ENCODE peak calls at places on chromosome 18, in ten cellular contexts. E is GM23248, Y is fibroblast of lung, M is HCT116, G is testis, R is A549, H is WERI-Rb-1, F is MM.1S, U is cardiac muscle cell, V is dorsolateral prefrontal cortex. D is an unnamed sample.

GRCh38 chr18:6920099-6920955 is 190.8 kb downstream of the ARHGAP28 start:
- DNase-seq in U (peak; percentile 73), Y (peak; percentile 79), M (no peak), V (no peak), G (peak; percentile 82), R (peak; percentile 13), F (peak; percentile 36), E (peak; percentile 74), H (peak; percentile 77), D (peak; percentile 37)

GRCh38 chr18:75127143-75128021 is 81.6 kb downstream of the PTGR3 start:
- DNase-seq in M (no peak), F (no peak), R (no peak), G (no peak), V (no peak), H (peak; percentile 13), Y (no peak), E (no peak), U (peak; percentile 38), D (no peak)

GRCh38 chr18:78228974-78229373 is 750.6 kb upstream of the SALL3 start:
- DNase-seq in R (no peak), G (no peak), E (no peak), F (no peak), Y (no peak), V (no peak), H (no peak), M (no peak), U (no peak), D (no peak)

GRCh38 chr18:9587924-9588323 is 26.4 kb downstream of the PPP4R1 start:
- DNase-seq in Y (no peak), V (no peak), H (no peak), F (no peak), R (no peak), M (no peak), G (no peak), U (no peak), E (no peak), D (no peak)

GRCh38 chr18:34223893-34224422 is 755 bp downstream of the NOL4 start:
- DNase-seq in E (peak; percentile 3), R (no peak), H (no peak), V (no peak), U (no peak), Y (no peak), F (no peak), M (no peak), G (no peak), D (no peak)

GRCh38 chr18:72107647-72108046 is 436.5 kb downstream of the CBLN2 start:
- DNase-seq in G (no peak), E (no peak), Y (peak; percentile 4), R (no peak), H (no peak), M (no peak), F (no peak), V (no peak), U (peak; percentile 4), D (no peak)

GRCh38 chr18:70221911-70222278 is 16.4 kb upstream of the RTTN start:
- DNase-seq in Y (no peak), E (no peak), F (no peak), R (no peak), H (no peak), U (no peak), G (no peak), M (no peak), V (no peak), D (no peak)

GRCh38 chr18:57794951-57795728 is 8.0 kb downstream of the ATP8B1 start:
- DNase-seq in M (no peak), U (no peak), R (no peak), F (no peak), G (no peak), E (no peak), Y (no peak), V (no peak), H (no peak), D (no peak)

GRCh38 chr18:80196528-80197320 is 50.6 kb downstream of the PARD6G start:
- DNase-seq in V (no peak), E (peak; percentile 23), G (no peak), F (no peak), R (no peak), Y (peak; percentile 41), U (no peak), M (no peak), H (no peak), D (no peak)

GRCh38 chr18:79846936-79847557 is 49.3 kb downstream of the KCNG2 start:
- DNase-seq in Y (no peak), R (no peak), V (peak; percentile 12), U (no peak), F (no peak), H (no peak), E (peak; percentile 18), G (peak; percentile 13), M (no peak), D (no peak)

GRCh38 chr18:78918707-78919106 is 60.9 kb upstream of the SALL3 start:
- DNase-seq in R (no peak), V (no peak), U (no peak), M (no peak), E (no peak), G (no peak), F (no peak), H (no peak), Y (no peak), D (no peak)

GRCh38 chr18:76471593-76471992 is 23.4 kb downstream of the ZNF516 start:
- DNase-seq in F (no peak), R (no peak), Y (no peak), G (no peak), H (no peak), V (no peak), M (no peak), U (no peak), E (no peak), D (no peak)

DNA sequence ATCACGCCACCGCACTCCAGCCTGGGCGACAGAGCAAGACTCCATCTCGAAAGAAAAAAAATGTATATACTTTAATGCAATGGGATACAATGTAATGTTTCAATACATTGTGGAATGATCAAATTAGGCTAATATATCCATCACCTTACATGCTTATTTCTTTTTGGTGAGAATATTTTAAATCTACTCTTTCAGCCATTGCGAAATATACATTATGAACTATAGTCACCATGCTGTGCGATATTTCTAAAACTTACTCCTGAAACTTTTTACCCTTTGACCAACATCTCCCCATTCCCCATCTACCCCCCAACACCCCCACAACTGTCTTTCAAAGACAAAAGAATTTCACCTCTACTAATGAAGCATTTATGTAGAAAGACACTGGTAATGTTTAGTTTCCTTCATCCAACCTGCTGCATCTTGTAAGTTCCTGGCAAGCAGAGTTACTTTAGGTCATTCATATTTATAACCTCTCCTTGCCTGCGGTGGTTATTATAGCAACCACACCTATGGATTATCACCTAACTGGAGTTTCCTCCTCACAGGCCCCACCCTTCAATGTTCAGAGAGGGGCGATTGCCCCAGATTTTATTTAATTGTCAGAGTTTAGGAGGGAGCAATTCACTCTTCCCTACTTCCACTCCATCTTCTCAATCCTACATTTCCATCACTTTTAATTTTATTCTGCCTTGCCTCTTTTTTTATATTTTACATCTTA is 1.2 kb upstream of the ME2 start:
- DNase-seq in H (no peak), V (no peak), Y (no peak), G (no peak), M (no peak), E (no peak), U (no peak), R (no peak), F (no peak), D (no peak)
- H3K27ac ChIP-seq in H (no peak overlapping the region), V (peak overlapping the region; percentile 88), Y (peak overlapping the region; percentile 91), G (peak overlapping the region; percentile 92), M (no peak overlapping the region), E (peak overlapping the region; percentile 64), U (no peak overlapping the region), R (peak overlapping the region; percentile 100), F (no peak overlapping the region), D (peak overlapping the region; percentile 90)

GRCh38 chr18:12048010-12048826 is 45.4 kb upstream of the ANKRD62 start:
- DNase-seq in V (no peak), Y (no peak), E (peak; percentile 51), M (no peak), G (no peak), H (no peak), F (no peak), R (no peak), U (no peak), D (no peak)
- H3K27ac ChIP-seq in V (no peak overlapping the region), Y (no peak overlapping the region), E (peak overlapping the region; percentile 56), M (no peak overlapping the region), G (no peak overlapping the region), H (no peak overlapping the region), F (no peak overlapping the region), R (peak overlapping the region; percentile 11), U (no peak overlapping the region), D (peak overlapping the region; percentile 26)

DNA sequence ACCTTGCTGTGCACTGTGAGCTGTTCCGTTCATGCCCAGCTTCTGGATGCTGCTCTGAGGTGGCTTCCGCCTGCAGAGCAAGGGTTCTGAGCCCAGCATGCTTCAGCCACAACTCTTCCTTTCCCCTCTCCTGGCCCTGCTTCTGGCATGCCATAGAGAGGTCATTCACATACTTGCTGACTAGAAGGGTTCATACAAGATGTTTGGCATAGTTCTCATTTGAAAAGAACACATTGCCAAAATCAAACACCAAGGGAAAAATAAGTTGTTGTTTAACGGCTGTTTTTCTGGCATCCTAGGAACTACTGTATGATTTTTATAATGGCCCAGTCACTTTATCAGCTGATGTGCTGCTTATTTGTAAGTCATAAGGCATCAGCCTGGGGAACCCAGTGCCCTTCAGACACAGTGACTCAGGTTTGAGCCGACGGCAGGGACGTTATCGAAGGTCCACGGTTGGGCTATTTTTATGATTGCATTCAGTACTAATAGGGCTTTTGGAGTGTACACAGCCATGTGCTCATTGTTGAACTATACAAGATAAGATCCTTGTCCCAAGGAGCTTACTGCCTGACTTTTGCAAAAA is 53.9 kb upstream of the CTAGE1 start:
- DNase-seq in E (peak; percentile 82), R (no peak), U (peak; percentile 87), Y (peak; percentile 44), G (no peak), H (no peak), V (no peak), F (no peak), M (no peak), D (no peak)
- H3K27ac ChIP-seq in E (peak overlapping the region; percentile 64), R (peak overlapping the region; percentile 75), U (peak overlapping the region; percentile 98), Y (peak overlapping the region; percentile 7), G (no peak overlapping the region), H (no peak overlapping the region), V (no peak overlapping the region), F (no peak overlapping the region), M (no peak overlapping the region), D (no peak overlapping the region)

DNA sequence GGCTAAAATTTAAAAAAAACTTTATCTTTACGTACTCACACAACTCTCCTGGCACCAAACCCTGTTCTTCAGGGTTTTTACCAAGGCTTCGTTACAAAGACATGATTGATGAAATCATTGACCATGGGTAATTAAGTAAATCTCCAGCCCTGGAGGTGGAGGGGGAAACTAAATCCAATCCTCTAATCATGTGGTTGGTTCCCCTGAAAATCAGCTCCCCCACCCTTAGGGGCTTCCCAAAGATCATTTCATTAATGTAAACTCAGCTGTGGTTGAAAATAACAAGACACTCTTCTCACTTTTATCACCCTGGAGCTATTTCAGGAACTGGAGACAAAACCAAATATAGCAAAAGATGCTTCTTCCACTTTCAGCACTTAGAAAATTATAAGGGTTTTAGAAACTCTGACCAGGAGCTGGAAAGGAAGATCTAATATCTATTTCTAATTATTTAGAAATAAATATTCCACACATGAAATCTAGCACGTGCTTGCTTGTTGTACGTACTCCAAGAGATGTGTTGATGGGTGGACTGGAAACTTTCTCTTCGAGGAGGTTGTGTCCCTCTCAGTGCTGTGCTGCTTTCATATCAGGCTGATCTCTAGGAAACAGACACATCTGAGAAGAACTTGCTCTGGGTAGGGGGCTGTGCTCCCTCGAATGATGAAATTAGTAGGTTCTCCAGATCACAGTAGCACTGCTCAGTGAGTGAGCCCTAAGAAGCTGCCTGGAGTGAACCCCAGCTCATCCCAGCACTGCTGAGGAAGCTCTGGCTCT is 67.2 kb downstream of the SMAD4 start:
- DNase-seq in G (no peak), E (no peak), H (no peak), V (no peak), U (no peak), F (peak; percentile 28), M (no peak), R (no peak), Y (no peak), D (no peak)
- H3K27ac ChIP-seq in G (no peak overlapping the region), E (no peak overlapping the region), H (no peak overlapping the region), V (no peak overlapping the region), U (no peak overlapping the region), F (peak overlapping the region; percentile 6), M (no peak overlapping the region), R (no peak overlapping the region), Y (no peak overlapping the region), D (no peak overlapping the region)

D was measured in epithelial cell of prostate.